ENCODE peak calls at places on chromosomes 12 and 14, in four cellular contexts. H is HepG2, U is A549, N is GM12878. T is an unnamed sample.

GRCh38 chr12:6559500-6559899 is 3.7 kb upstream of the IFFO1 start:
- DNase-seq in H (no peak), U (no peak), N (no peak), T (no peak)

GRCh38 chr12:121992059-121992879 is 29.4 kb upstream of the BCL7A start:
- DNase-seq in H (peak), U (peak), N (peak), T (no peak)

GRCh38 chr14:64279719-64280668 is 14.2 kb downstream of the ESR2 start:
- DNase-seq in H (no peak), U (no peak), N (no peak), T (no peak)

GRCh38 chr14:38404100-38404541 is 148.2 kb upstream of the CLEC14A start:
- DNase-seq in H (no peak), U (no peak), N (no peak), T (no peak)

GRCh38 chr14:33309081-33309480 is 370.4 kb downstream of the NPAS3 start:
- DNase-seq in H (no peak), U (no peak), N (no peak), T (no peak)

GRCh38 chr12:23753627-23754358 is 195.7 kb downstream of the SOX5 start:
- DNase-seq in H (no peak), U (no peak), N (no peak), T (no peak)

GRCh38 chr14:90514015-90514398 is 117.2 kb downstream of the CALM1 start:
- DNase-seq in H (no peak), U (no peak), N (no peak), T (no peak)

GRCh38 chr12:14289596-14289995 is 75.9 kb upstream of the ATF7IP start:
- DNase-seq in H (no peak), U (no peak), N (no peak), T (no peak)

GRCh38 chr12:70853326-70853725 is 67.2 kb downstream of the PTPRR start:
- DNase-seq in H (peak), U (no peak), N (no peak), T (no peak)

GRCh38 chr14:40599726-40600125 is 1007.0 kb upstream of the LRFN5 start:
- DNase-seq in H (no peak), U (no peak), N (no peak), T (no peak)

GRCh38 chr12:122850048-122850445 is 14.8 kb downstream of the HIP1R start:
- DNase-seq in H (no peak), U (no peak), N (no peak), T (no peak)

GRCh38 chr12:6122211-6122610 is 2.3 kb downstream of the VWF start:
- DNase-seq in H (no peak), U (no peak), N (no peak), T (no peak)

GRCh38 chr12:60101715-60102114 is 505.9 kb downstream of the SLC16A7 start:
- DNase-seq in H (no peak), U (no peak), N (no peak), T (no peak)

GRCh38 chr12:121812320-121812871 is 8.6 kb downstream of the SETD1B start:
- DNase-seq in H (no peak), U (peak), N (no peak), T (peak)

GRCh38 chr12:56947633-56948535 is 9.5 kb downstream of the RDH16 start:
- DNase-seq in H (peak), U (peak), N (no peak), T (peak)

GRCh38 chr12:60148109-60148508 is 552.3 kb downstream of the SLC16A7 start:
- DNase-seq in H (no peak), U (no peak), N (no peak), T (no peak)

GRCh38 chr12:40104461-40105264 is 1.2 kb downstream of the SLC2A13 start:
- DNase-seq in H (no peak), U (peak), N (no peak), T (peak)

GRCh38 chr12:132672116-132672515 is 15.0 kb downstream of the POLE start:
- DNase-seq in H (no peak), U (no peak), N (no peak), T (no peak)

GRCh38 chr12:124849382-124849781 is 14.3 kb downstream of the SCARB1 start:
- DNase-seq in H (no peak), U (no peak), N (no peak), T (no peak)

GRCh38 chr12:124844411-124845397 is 19.0 kb downstream of the SCARB1 start:
- DNase-seq in H (no peak), U (no peak), N (no peak), T (no peak)

GRCh38 chr12:124848621-124849380 is 14.9 kb downstream of the SCARB1 start:
- DNase-seq in H (no peak), U (no peak), N (no peak), T (no peak)

GRCh38 chr12:124847113-124847512 is 16.6 kb downstream of the SCARB1 start:
- DNase-seq in H (no peak), U (no peak), N (no peak), T (no peak)

GRCh38 chr12:124847675-124848074 is 16.0 kb downstream of the SCARB1 start:
- DNase-seq in H (peak), U (no peak), N (no peak), T (no peak)
- TF ChIP-seq REST in H (no peak), U (no peak), N (no peak), T (no peak)

GRCh38 chr12:46711756-46712155 is 114.0 kb downstream of the SLC38A4 start:
- DNase-seq in H (no peak), U (no peak), N (no peak), T (no peak)
- TF ChIP-seq JUNB in H (no peak), U (no peak), N (no peak), T (no peak)

GRCh38 chr12:26832817-26833691 is at the start of gene ITPR2:
- DNase-seq in H (peak), U (peak), N (peak), T (peak)
- TF ChIP-seq REST in H (peak), U (no peak), N (peak), T (no peak)

DNA sequence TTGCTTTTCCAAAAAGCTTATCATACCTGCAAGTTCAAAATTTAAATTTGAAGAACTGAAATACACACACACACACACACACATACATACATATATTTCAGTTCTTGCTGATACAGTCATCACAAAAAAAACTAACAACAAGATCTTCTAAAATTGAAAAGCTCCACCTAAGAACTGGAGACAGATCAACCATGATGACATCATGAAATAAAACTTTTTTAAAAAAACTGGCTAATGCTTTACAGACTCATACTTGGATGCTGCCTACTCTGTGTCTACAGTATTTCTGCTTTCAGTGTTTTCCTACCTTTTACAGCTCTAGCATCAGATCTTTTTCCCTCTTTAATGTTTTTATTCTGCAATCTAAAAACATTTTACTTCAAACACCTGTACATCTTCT is 261.4 kb downstream of the DIO2 start:
- DNase-seq in H (no peak), U (no peak), N (no peak), T (no peak)
- TF ChIP-seq JUNB in H (no peak), U (no peak), N (no peak), T (no peak)

GRCh38 chr12:98592825-98593322 is 612 bp upstream of the SLC25A3 start:
- DNase-seq in H (no peak), U (no peak), N (no peak), T (no peak)

GRCh38 chr12:98594050-98594853 is 766 bp downstream of the SLC25A3 start:
- DNase-seq in H (no peak), U (no peak), N (no peak), T (peak)

GRCh38 chr12:98595152-98595988 is 1.9 kb downstream of the SLC25A3 start:
- DNase-seq in H (peak), U (peak), N (no peak), T (no peak)

GRCh38 chr12:98591209-98591608 is 2.3 kb upstream of the SLC25A3 start:
- DNase-seq in H (peak), U (no peak), N (no peak), T (no peak)

GRCh38 chr12:98593351-98594049 is at the start of gene SLC25A3:
- DNase-seq in H (peak), U (peak), N (peak), T (peak)
- TF ChIP-seq REST in H (peak), U (peak), N (no peak), T (no peak)

GRCh38 chr12:53253298-53253697 is 14.8 kb upstream of the ESPL1 start:
- DNase-seq in H (no peak), U (no peak), N (no peak), T (no peak)

GRCh38 chr12:53255993-53256392 is 12.1 kb upstream of the ESPL1 start:
- DNase-seq in H (no peak), U (no peak), N (no peak), T (no peak)

GRCh38 chr12:53252349-53252916 is 15.7 kb upstream of the ESPL1 start:
- DNase-seq in H (no peak), U (peak), N (no peak), T (no peak)

GRCh38 chr12:53251477-53252348 is 16.4 kb upstream of the ESPL1 start:
- DNase-seq in H (peak), U (peak), N (peak), T (peak)

GRCh38 chr12:53254816-53255545 is 13.1 kb upstream of the ESPL1 start:
- DNase-seq in H (no peak), U (no peak), N (no peak), T (no peak)
- TF ChIP-seq JUNB in H (no peak), U (no peak), N (no peak), T (no peak)

T was measured in GM23338.